ENCODE peak calls at places on chromosomes 4 and X, in six cellular contexts. One of them, this sample, is unnamed.

GRCh38 chr4:8537041-8537461 is 43.1 kb upstream of the GPR78 start:
- DNase-seq in esophagus muscularis mucosa: no peak
- DNase-seq in lung: peak
- DNase-seq in pancreas: peak
- DNase-seq in dorsolateral prefrontal cortex: no peak
- DNase-seq in tibial nerve: peak
- DNase-seq in this sample: no peak

GRCh38 chrX:136627381-136627780 is 20.6 kb upstream of the CD40LG start:
- DNase-seq in lung: no peak
- DNase-seq in dorsolateral prefrontal cortex: no peak
- DNase-seq in esophagus muscularis mucosa: no peak
- DNase-seq in tibial nerve: no peak
- DNase-seq in pancreas: no peak
- DNase-seq in this sample: no peak

GRCh38 chrX:41153453-41153852 is 68.2 kb downstream of the USP9X start:
- DNase-seq in tibial nerve: no peak
- DNase-seq in dorsolateral prefrontal cortex: no peak
- DNase-seq in lung: no peak
- DNase-seq in pancreas: no peak
- DNase-seq in esophagus muscularis mucosa: no peak
- DNase-seq in this sample: no peak

GRCh38 chr4:86942185-86942666 is 7.4 kb downstream of the AFF1 start:
- DNase-seq in dorsolateral prefrontal cortex: no peak
- DNase-seq in pancreas: no peak
- DNase-seq in tibial nerve: no peak
- DNase-seq in lung: no peak
- DNase-seq in esophagus muscularis mucosa: no peak
- DNase-seq in this sample: no peak

GRCh38 chr4:142567199-142567598 is 278.9 kb downstream of the INPP4B start:
- DNase-seq in esophagus muscularis mucosa: no peak
- DNase-seq in pancreas: no peak
- DNase-seq in dorsolateral prefrontal cortex: no peak
- DNase-seq in lung: no peak
- DNase-seq in tibial nerve: no peak
- DNase-seq in this sample: no peak

GRCh38 chr4:188976644-188977115 is 837.4 kb downstream of the TRIML1 start:
- DNase-seq in esophagus muscularis mucosa: no peak
- DNase-seq in dorsolateral prefrontal cortex: no peak
- DNase-seq in lung: no peak
- DNase-seq in pancreas: no peak
- DNase-seq in tibial nerve: no peak
- DNase-seq in this sample: peak

GRCh38 chr4:87532907-87533306 is 3.7 kb upstream of the SPARCL1 start:
- DNase-seq in pancreas: no peak
- DNase-seq in dorsolateral prefrontal cortex: no peak
- DNase-seq in esophagus muscularis mucosa: no peak
- DNase-seq in tibial nerve: no peak
- DNase-seq in lung: no peak
- DNase-seq in this sample: no peak

GRCh38 chr4:6889101-6889735 is 20.4 kb upstream of the TBC1D14 start:
- DNase-seq in pancreas: no peak
- DNase-seq in dorsolateral prefrontal cortex: no peak
- DNase-seq in esophagus muscularis mucosa: no peak
- DNase-seq in tibial nerve: no peak
- DNase-seq in lung: no peak
- DNase-seq in this sample: no peak

GRCh38 chr4:118338518-118338917 is 14.3 kb downstream of the PRSS12 start:
- DNase-seq in tibial nerve: no peak
- DNase-seq in dorsolateral prefrontal cortex: no peak
- DNase-seq in pancreas: no peak
- DNase-seq in esophagus muscularis mucosa: no peak
- DNase-seq in lung: no peak
- DNase-seq in this sample: no peak

GRCh38 chr4:13866881-13867280 is 239.4 kb upstream of the BOD1L1 start:
- DNase-seq in tibial nerve: no peak
- DNase-seq in dorsolateral prefrontal cortex: no peak
- DNase-seq in lung: no peak
- DNase-seq in esophagus muscularis mucosa: no peak
- DNase-seq in pancreas: no peak
- DNase-seq in this sample: no peak

GRCh38 chr4:44629280-44629866 is 22.1 kb downstream of the YIPF7 start:
- DNase-seq in tibial nerve: no peak
- DNase-seq in dorsolateral prefrontal cortex: peak
- DNase-seq in pancreas: peak
- DNase-seq in lung: no peak
- DNase-seq in esophagus muscularis mucosa: no peak
- DNase-seq in this sample: no peak

GRCh38 chr4:1717129-1718094 is 3.7 kb downstream of the TMEM129 start:
- DNase-seq in dorsolateral prefrontal cortex: no peak
- DNase-seq in tibial nerve: no peak
- DNase-seq in lung: no peak
- DNase-seq in esophagus muscularis mucosa: no peak
- DNase-seq in pancreas: no peak
- DNase-seq in this sample: no peak

GRCh38 chrX:115399306-115399705 is 109.8 kb downstream of the LUZP4 start:
- DNase-seq in esophagus muscularis mucosa: no peak
- DNase-seq in tibial nerve: no peak
- DNase-seq in lung: no peak
- DNase-seq in pancreas: no peak
- DNase-seq in dorsolateral prefrontal cortex: no peak
- DNase-seq in this sample: no peak

GRCh38 chr4:148216866-148217814 is 225.1 kb downstream of the NR3C2 start:
- DNase-seq in esophagus muscularis mucosa: no peak
- DNase-seq in dorsolateral prefrontal cortex: no peak
- DNase-seq in lung: no peak
- DNase-seq in pancreas: no peak
- DNase-seq in tibial nerve: no peak
- DNase-seq in this sample: no peak

GRCh38 chr4:77821775-77822174 is 2.6 kb upstream of the CNOT6L start:
- DNase-seq in tibial nerve: no peak
- DNase-seq in lung: no peak
- DNase-seq in dorsolateral prefrontal cortex: no peak
- DNase-seq in esophagus muscularis mucosa: no peak
- DNase-seq in pancreas: no peak
- DNase-seq in this sample: no peak

GRCh38 chrX:128020701-128021100 is 31.5 kb downstream of the ACTRT1 start:
- DNase-seq in dorsolateral prefrontal cortex: no peak
- DNase-seq in esophagus muscularis mucosa: no peak
- DNase-seq in pancreas: no peak
- DNase-seq in tibial nerve: no peak
- DNase-seq in lung: no peak
- DNase-seq in this sample: no peak

GRCh38 chrX:43881410-43882293 is 598 bp downstream of the MAOB start:
- DNase-seq in dorsolateral prefrontal cortex: no peak
- DNase-seq in lung: no peak
- DNase-seq in pancreas: peak
- DNase-seq in esophagus muscularis mucosa: no peak
- DNase-seq in tibial nerve: peak
- DNase-seq in this sample: no peak

GRCh38 chrX:43880439-43880838 is 1.8 kb downstream of the MAOB start:
- DNase-seq in dorsolateral prefrontal cortex: no peak
- DNase-seq in esophagus muscularis mucosa: no peak
- DNase-seq in tibial nerve: no peak
- DNase-seq in lung: no peak
- DNase-seq in pancreas: no peak
- DNase-seq in this sample: no peak

GRCh38 chrX:43882294-43882681 is at the start of gene MAOB:
- DNase-seq in pancreas: peak
- DNase-seq in tibial nerve: no peak
- DNase-seq in esophagus muscularis mucosa: no peak
- DNase-seq in dorsolateral prefrontal cortex: no peak
- DNase-seq in lung: no peak
- DNase-seq in this sample: no peak

GRCh38 chrX:43876680-43877079 is 5.6 kb downstream of the MAOB start:
- DNase-seq in pancreas: no peak
- DNase-seq in lung: no peak
- DNase-seq in esophagus muscularis mucosa: no peak
- DNase-seq in dorsolateral prefrontal cortex: no peak
- DNase-seq in tibial nerve: no peak
- DNase-seq in this sample: no peak

GRCh38 chrX:43878902-43879526 is 3.2 kb downstream of the MAOB start:
- DNase-seq in tibial nerve: no peak
- DNase-seq in dorsolateral prefrontal cortex: no peak
- DNase-seq in esophagus muscularis mucosa: no peak
- DNase-seq in pancreas: no peak
- DNase-seq in lung: no peak
- DNase-seq in this sample: no peak
- H3K4me3 ChIP-seq in tibial nerve: no peak
- H3K4me3 ChIP-seq in dorsolateral prefrontal cortex: no peak
- H3K4me3 ChIP-seq in esophagus muscularis mucosa: no peak
- H3K4me3 ChIP-seq in pancreas: no peak
- H3K4me3 ChIP-seq in lung: no peak
- H3K4me3 ChIP-seq in this sample: no peak

DNA sequence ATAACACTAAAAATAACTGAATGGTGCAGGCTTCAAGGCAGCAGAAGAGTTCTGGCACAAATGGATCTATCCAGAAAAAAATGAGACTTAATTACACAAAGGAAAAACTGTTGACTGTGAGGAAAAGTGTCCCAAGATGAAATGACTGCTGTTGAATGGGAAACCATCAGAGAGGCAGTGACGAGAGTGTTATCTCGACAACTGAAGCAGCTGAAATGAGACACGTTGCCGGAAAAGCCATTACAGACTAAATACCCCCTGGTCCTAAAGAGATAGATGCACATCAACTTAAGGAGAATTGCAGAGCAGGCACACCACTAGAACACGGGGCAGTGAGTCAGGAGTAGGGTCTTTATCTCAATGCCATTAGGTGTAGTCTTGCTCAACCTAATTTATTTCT is 277.8 kb downstream of the DMD start:
- DNase-seq in lung: no peak
- DNase-seq in dorsolateral prefrontal cortex: no peak
- DNase-seq in tibial nerve: no peak
- DNase-seq in esophagus muscularis mucosa: no peak
- DNase-seq in pancreas: no peak
- DNase-seq in this sample: no peak
- H3K4me3 ChIP-seq in lung: no peak
- H3K4me3 ChIP-seq in dorsolateral prefrontal cortex: no peak
- H3K4me3 ChIP-seq in tibial nerve: no peak
- H3K4me3 ChIP-seq in esophagus muscularis mucosa: no peak
- H3K4me3 ChIP-seq in pancreas: no peak
- H3K4me3 ChIP-seq in this sample: no peak

DNA sequence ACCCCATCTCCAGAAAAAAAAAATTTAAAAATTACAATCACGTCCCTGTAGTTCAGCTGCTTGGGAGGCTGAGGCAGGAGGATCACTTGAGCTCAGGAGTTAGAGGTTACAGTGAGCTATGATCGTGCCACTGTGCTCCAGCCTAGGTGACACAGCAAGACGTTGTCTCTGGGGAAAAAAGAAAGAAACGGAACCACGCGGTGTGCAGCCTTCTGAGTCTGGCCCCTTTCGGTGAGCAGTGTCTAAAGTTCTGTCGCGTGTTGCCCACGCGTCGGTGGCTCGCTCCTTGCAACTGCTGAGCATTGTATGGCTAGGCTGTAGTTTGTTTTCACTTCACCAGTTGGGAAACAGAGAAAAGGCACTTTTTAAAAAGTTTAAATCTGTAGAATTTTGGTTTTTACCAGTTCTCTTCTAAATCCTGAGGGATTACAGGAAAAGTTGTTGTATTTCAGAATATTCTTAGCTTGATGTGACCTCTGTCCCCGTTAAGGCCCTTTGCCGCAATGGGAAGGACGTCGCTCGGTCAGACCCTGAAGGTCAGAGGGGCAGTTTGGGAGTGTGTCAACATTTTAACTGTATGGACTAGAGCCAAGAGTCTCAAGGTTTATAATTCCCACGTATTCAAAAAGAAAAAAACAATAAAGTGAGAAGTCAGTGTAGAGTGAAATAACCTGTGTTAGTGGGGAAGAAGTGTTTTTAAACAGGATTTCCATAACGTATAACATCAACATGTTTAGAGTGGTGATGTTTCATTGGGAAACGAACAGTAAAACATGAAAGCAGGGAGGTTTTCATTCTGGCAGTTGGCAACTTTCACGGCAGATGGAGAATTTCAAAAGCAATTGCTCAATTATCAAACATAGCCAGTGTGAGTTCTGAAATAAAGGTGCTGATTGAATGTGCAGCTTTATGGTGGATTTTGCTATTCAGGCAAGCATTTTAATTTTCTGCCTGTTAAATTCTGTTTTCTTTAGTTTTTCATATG is 45.8 kb upstream of the MSANTD1 start:
- DNase-seq in esophagus muscularis mucosa: no peak
- DNase-seq in dorsolateral prefrontal cortex: no peak
- DNase-seq in pancreas: no peak
- DNase-seq in lung: no peak
- DNase-seq in tibial nerve: no peak
- DNase-seq in this sample: no peak
- H3K4me3 ChIP-seq in esophagus muscularis mucosa: peak
- H3K4me3 ChIP-seq in dorsolateral prefrontal cortex: no peak
- H3K4me3 ChIP-seq in pancreas: no peak
- H3K4me3 ChIP-seq in lung: no peak
- H3K4me3 ChIP-seq in tibial nerve: no peak
- H3K4me3 ChIP-seq in this sample: no peak

GRCh38 chr4:79865253-79865652 is 207.8 kb downstream of the ANTXR2 start:
- DNase-seq in dorsolateral prefrontal cortex: no peak
- DNase-seq in esophagus muscularis mucosa: no peak
- DNase-seq in lung: no peak
- DNase-seq in pancreas: no peak
- DNase-seq in tibial nerve: no peak
- DNase-seq in this sample: peak
- H3K4me3 ChIP-seq in dorsolateral prefrontal cortex: no peak
- H3K4me3 ChIP-seq in esophagus muscularis mucosa: no peak
- H3K4me3 ChIP-seq in lung: no peak
- H3K4me3 ChIP-seq in pancreas: no peak
- H3K4me3 ChIP-seq in tibial nerve: no peak
- H3K4me3 ChIP-seq in this sample: no peak

DNA sequence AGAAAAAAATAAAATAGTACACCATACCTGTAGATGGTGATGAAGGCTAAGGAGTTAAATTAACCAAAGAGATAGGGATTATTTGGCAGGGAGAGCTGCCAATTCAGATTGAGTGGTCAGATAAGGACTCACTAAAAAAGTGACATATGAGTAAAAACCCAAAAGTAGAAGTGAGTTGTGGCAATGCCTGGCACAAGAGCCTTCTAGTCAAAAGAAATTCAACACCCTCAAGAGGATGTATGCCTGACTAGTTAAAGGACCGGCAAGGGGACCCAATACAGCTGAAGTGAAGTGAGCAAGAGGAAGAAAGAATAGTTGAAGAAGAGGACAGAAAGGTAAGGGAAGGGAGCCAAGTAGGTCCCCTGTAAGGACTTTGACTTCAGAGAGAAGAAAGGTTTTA is 34.9 kb downstream of the ELF2 start:
- DNase-seq in lung: no peak
- DNase-seq in pancreas: no peak
- DNase-seq in tibial nerve: no peak
- DNase-seq in dorsolateral prefrontal cortex: no peak
- DNase-seq in esophagus muscularis mucosa: no peak
- DNase-seq in this sample: no peak
- H3K4me3 ChIP-seq in lung: no peak
- H3K4me3 ChIP-seq in pancreas: no peak
- H3K4me3 ChIP-seq in tibial nerve: no peak
- H3K4me3 ChIP-seq in dorsolateral prefrontal cortex: no peak
- H3K4me3 ChIP-seq in esophagus muscularis mucosa: no peak
- H3K4me3 ChIP-seq in this sample: no peak

GRCh38 chr4:27006247-27006603 is 145.6 kb downstream of the STIM2 start:
- DNase-seq in lung: no peak
- DNase-seq in tibial nerve: no peak
- DNase-seq in esophagus muscularis mucosa: no peak
- DNase-seq in dorsolateral prefrontal cortex: no peak
- DNase-seq in pancreas: no peak
- DNase-seq in this sample: no peak
- H3K4me3 ChIP-seq in lung: no peak
- H3K4me3 ChIP-seq in tibial nerve: no peak
- H3K4me3 ChIP-seq in esophagus muscularis mucosa: no peak
- H3K4me3 ChIP-seq in dorsolateral prefrontal cortex: no peak
- H3K4me3 ChIP-seq in pancreas: no peak
- H3K4me3 ChIP-seq in this sample: no peak

This sample was measured in AG04449.